ENCODE peak calls at places on chromosomes 6 and 20, in nine cellular contexts. N, P, U, X, T, S, J, V and K are unnamed samples.

GRCh38 chr6:29764422-29765196 is 41.4 kb downstream of the HLA-F start:
- DNase-seq in J (no peak), N (no peak), P (no peak), T (no peak), S (no peak), U (no peak), V (peak; percentile 36), X (no peak), K (no peak)

GRCh38 chr6:81075974-81076373 is 676.5 kb downstream of the TENT5A start:
- DNase-seq in S (no peak), P (peak; percentile 25), N (peak; percentile 77), J (no peak), X (no peak), V (no peak), U (peak; percentile 29), T (peak; percentile 37), K (no peak)

GRCh38 chr6:34656378-34657036 is 40.1 kb downstream of the ILRUN start:
- DNase-seq in N (no peak), T (peak; percentile 71), V (no peak), X (peak; percentile 63), P (no peak), J (peak; percentile 76), S (no peak), U (no peak), K (peak; percentile 70)

GRCh38 chr6:31877651-31878161 is 1.1 kb downstream of the SLC44A4 start:
- DNase-seq in P (no peak), J (peak; percentile 75), T (no peak), V (no peak), N (no peak), U (no peak), S (peak; percentile 73), X (no peak), K (no peak)

GRCh38 chr6:36430351-36430750 is 12.3 kb downstream of the PXT1 start:
- DNase-seq in S (no peak), T (no peak), J (no peak), P (no peak), V (no peak), U (no peak), X (no peak), N (peak; percentile 26), K (no peak)

GRCh38 chr6:138004423-138005287 is 102.6 kb downstream of the PERP start:
- DNase-seq in T (peak; percentile 74), J (no peak), S (no peak), V (no peak), P (no peak), N (peak; percentile 35), U (no peak), X (peak; percentile 56), K (peak; percentile 14)

GRCh38 chr20:35344354-35344837 is 52.2 kb upstream of the FAM83C start:
- DNase-seq in X (no peak), J (peak; percentile 29), T (peak; percentile 71), P (no peak), S (no peak), V (no peak), U (no peak), N (no peak), K (peak; percentile 47)

GRCh38 chr20:23584434-23585199 is 16.3 kb upstream of the CST9L start:
- DNase-seq in V (no peak), J (no peak), P (no peak), X (no peak), U (peak; percentile 37), N (no peak), S (no peak), T (no peak), K (no peak)

GRCh38 chr20:4814696-4815252 is 93.1 kb downstream of the PRND start:
- DNase-seq in N (no peak), S (no peak), U (no peak), P (no peak), X (peak; percentile 70), J (no peak), T (peak; percentile 88), V (no peak), K (no peak)

GRCh38 chr6:20211037-20211940 is 980 bp downstream of the MBOAT1 start:
- DNase-seq in V (no peak), J (peak; percentile 46), P (no peak), X (peak; percentile 32), U (peak; percentile 25), N (peak; percentile 14), T (no peak), S (no peak), K (peak; percentile 37)

GRCh38 chr6:19906161-19906560 is 69.0 kb downstream of the ID4 start:
- DNase-seq in S (no peak), J (no peak), U (no peak), P (no peak), V (no peak), T (no peak), N (no peak), X (no peak), K (no peak)

GRCh38 chr6:157645201-157645795 is 177.7 kb upstream of the SNX9 start:
- DNase-seq in J (no peak), P (no peak), S (no peak), N (no peak), U (no peak), T (no peak), X (no peak), V (no peak), K (no peak)

GRCh38 chr6:113182370-113183141 is 674.6 kb upstream of the MARCKS start:
- DNase-seq in V (no peak), U (no peak), X (no peak), S (no peak), J (no peak), P (no peak), T (no peak), N (no peak), K (peak; percentile 84)

DNA sequence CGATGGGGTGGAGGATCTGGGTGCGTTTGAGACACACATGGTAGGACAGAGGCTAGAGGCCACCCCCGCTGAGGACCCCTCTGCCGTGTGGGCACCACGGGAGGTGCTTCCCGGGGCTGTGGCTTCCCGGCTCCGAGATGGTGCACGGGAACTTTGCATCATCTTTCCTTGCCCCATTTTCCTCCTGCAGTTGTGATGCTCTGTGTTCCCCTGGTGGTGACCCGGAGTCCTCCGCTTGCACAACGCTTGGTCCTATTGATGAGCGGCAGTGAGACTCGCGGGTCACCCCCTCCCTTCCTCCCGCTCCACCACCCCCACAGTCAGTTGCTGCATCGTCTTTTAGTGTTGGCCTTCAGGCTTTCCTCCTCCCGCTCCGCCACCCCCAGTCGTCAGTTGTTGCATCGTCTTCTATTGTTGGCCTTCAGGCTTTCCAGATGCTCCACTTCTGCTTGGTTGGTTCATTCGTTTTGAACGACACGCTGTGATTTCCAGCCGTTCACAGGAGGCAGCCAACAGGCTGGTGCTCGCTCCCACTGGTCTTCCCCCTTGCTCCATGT is 37.3 kb downstream of the PYGB start:
- DNase-seq in J (peak; percentile 4), V (no peak), U (peak; percentile 26), X (no peak), S (peak; percentile 8), T (peak; percentile 50), N (no peak), P (no peak), K (no peak)
- TF ChIP-seq CTCF in J (no peak), V (no peak), U (no peak), X (no peak), S (no peak), T (no peak), N (no peak), P (no peak), K (peak; percentile 32)

GRCh38 chr6:16128759-16129622 is at the start of gene MYLIP:
- DNase-seq in T (peak; percentile 99), V (peak; percentile 99), S (peak; percentile 98), P (peak; percentile 99), N (peak; percentile 98), J (peak; percentile 99), X (peak; percentile 98), U (peak; percentile 97), K (peak; percentile 74)

GRCh38 chr6:16130932-16131387 is 2.1 kb downstream of the MYLIP start:
- DNase-seq in S (peak; percentile 39), N (peak; percentile 54), P (peak; percentile 12), X (peak; percentile 80), U (no peak), J (peak; percentile 55), T (peak; percentile 92), V (no peak), K (peak; percentile 63)

GRCh38 chr6:16130437-16130891 is 1.6 kb downstream of the MYLIP start:
- DNase-seq in P (peak; percentile 11), V (no peak), J (peak; percentile 23), X (no peak), N (peak; percentile 10), T (no peak), S (no peak), U (no peak), K (no peak)

GRCh38 chr6:16127471-16127870 is 1.4 kb upstream of the MYLIP start:
- DNase-seq in N (no peak), P (no peak), J (no peak), S (no peak), X (no peak), V (no peak), U (no peak), T (no peak), K (no peak)

DNA sequence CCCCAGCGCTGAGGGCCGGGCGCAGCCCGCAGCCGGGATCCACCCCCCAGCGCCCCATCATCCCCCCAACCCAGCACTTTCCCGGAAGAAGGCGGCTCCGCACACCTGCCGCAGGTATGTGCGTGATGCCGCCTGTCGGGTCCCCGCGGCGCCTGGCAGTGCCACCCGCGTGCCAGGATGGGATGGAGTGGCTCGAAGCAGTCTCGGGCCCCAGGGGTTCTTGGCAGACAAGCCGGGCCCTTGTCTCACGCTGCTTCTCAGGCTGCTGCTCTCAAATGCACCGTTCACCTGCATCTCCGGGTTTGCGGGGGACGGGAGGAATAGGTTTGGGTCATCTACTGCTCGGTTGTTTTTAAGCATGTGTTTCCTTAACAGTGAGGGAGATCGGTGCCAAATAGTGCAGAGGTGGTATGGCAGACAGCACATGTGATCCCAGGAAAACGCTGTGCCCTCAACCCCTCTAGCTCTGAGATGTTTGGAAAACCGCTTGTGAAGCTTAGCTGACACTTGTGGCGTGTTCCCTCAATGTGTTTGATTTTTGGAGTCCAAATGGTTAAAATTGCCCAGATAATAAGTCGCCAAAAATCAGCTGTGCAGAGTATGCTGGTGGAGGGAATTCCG is 847 bp downstream of the MYLIP start:
- DNase-seq in N (peak; percentile 45), T (peak; percentile 52), X (no peak), J (peak; percentile 55), S (peak; percentile 49), U (peak; percentile 33), P (no peak), V (no peak), K (no peak)
- TF ChIP-seq CTCF in N (no peak), T (no peak), X (no peak), J (no peak), S (peak; percentile 2), U (no peak), P (no peak), V (no peak), K (no peak)

DNA sequence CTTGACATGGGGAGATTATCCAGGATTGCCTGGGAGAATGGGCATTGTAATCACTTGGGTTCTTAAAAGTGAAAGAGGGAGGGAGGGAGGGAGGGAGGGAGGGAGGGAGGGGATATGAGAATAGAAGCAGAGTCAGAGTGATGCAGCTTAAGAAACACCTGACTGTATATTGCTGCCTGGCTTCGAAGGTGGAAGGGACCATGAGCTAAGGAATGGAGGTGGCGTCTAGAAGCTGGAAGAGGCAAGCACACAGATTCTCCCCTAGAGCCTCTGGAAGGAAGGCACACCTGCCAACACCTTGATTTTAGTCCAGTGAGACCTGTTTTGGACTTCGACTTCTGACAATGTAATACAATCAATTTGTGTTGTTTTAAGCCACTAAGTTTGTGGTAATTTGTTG is 78.4 kb downstream of the PRL start:
- DNase-seq in N (no peak), V (no peak), U (no peak), T (no peak), S (no peak), J (no peak), X (no peak), P (no peak), K (no peak)
- TF ChIP-seq CTCF in N (no peak), V (no peak), U (no peak), T (no peak), S (no peak), J (no peak), X (no peak), P (no peak), K (no peak)

GRCh38 chr6:14863896-14864850 is 381.7 kb upstream of the JARID2 start:
- DNase-seq in U (no peak), T (peak; percentile 44), S (no peak), V (no peak), N (peak; percentile 15), P (no peak), X (no peak), J (no peak), K (no peak)
- TF ChIP-seq CTCF in U (no peak), T (peak; percentile 6), S (no peak), V (peak; percentile 16), N (peak; percentile 26), P (no peak), X (no peak), J (no peak), K (no peak)